ENCODE peak calls at places on chromosome 13, in eight cellular contexts. B is foreskin fibroblast, J is coronary artery, Q is psoas muscle, S is A549, M is kidney, V is tibial artery, G is endodermal cell. W is an unnamed sample.

GRCh38 chr13:32857689-32858088 is 158.5 kb upstream of the KL start:
- DNase-seq in B (no peak), J (no peak), Q (no peak), S (no peak), M (no peak), V (no peak), G (peak; percentile 23), W (no peak)

GRCh38 chr13:64078025-64078424 is 2662.4 kb upstream of the PCDH20 start:
- DNase-seq in B (no peak), J (no peak), Q (no peak), S (no peak), M (no peak), V (no peak), G (no peak), W (no peak)

GRCh38 chr13:28429685-28430290 is 65.1 kb downstream of the FLT1 start:
- DNase-seq in B (peak; percentile 49), J (no peak), Q (no peak), S (no peak), M (no peak), V (no peak), G (peak; percentile 86), W (no peak)

GRCh38 chr13:108283110-108283509 is 13.6 kb downstream of the TNFSF13B start:
- DNase-seq in B (no peak), J (no peak), Q (no peak), S (no peak), M (no peak), V (no peak), G (no peak), W (peak; percentile 61)

GRCh38 chr13:67549331-67549730 is 319.2 kb upstream of the PCDH9 start:
- DNase-seq in B (peak; percentile 48), J (no peak), Q (no peak), S (peak; percentile 11), M (no peak), V (no peak), G (no peak), W (peak; percentile 61)

GRCh38 chr13:28181413-28181812 is 43.1 kb downstream of the PAN3 start:
- DNase-seq in B (peak; percentile 76), J (no peak), Q (no peak), S (no peak), M (no peak), V (no peak), G (no peak), W (peak; percentile 67)

GRCh38 chr13:67119481-67119883 is 110.7 kb downstream of the PCDH9 start:
- DNase-seq in B (peak; percentile 94), J (no peak), Q (no peak), S (peak; percentile 91), M (no peak), V (no peak), G (no peak), W (peak; percentile 85)

GRCh38 chr13:30865131-30866009 is 40.7 kb upstream of the MEDAG start:
- DNase-seq in B (peak; percentile 95), J (peak; percentile 88), Q (peak; percentile 87), S (peak; percentile 81), M (peak; percentile 92), V (peak; percentile 90), G (peak; percentile 89), W (peak; percentile 89)

GRCh38 chr13:98239156-98240076 is 62.3 kb upstream of the RNF113B start:
- DNase-seq in B (peak; percentile 58), J (no peak), Q (no peak), S (no peak), M (no peak), V (no peak), G (peak; percentile 65), W (no peak)

GRCh38 chr13:99386911-99387788 is 80.0 kb upstream of the GPR183 start:
- DNase-seq in B (peak; percentile 34), J (peak; percentile 62), Q (peak; percentile 69), S (peak; percentile 30), M (no peak), V (no peak), G (peak; percentile 95), W (peak; percentile 54)

GRCh38 chr13:33073338-33073737 is 57.1 kb downstream of the KL start:
- DNase-seq in B (no peak), J (no peak), Q (no peak), S (no peak), M (no peak), V (no peak), G (no peak), W (no peak)

GRCh38 chr13:42474954-42475353 is 99.0 kb upstream of the TNFSF11 start:
- DNase-seq in B (peak; percentile 63), J (no peak), Q (no peak), S (no peak), M (no peak), V (no peak), G (no peak), W (no peak)

GRCh38 chr13:82636119-82636518 is 1246.2 kb downstream of the SLITRK1 start:
- DNase-seq in B (peak; percentile 41), J (no peak), Q (no peak), S (no peak), M (no peak), V (no peak), G (no peak), W (peak; percentile 49)

GRCh38 chr13:106260352-106260751 is 275.1 kb downstream of the EFNB2 start:
- DNase-seq in B (no peak), J (no peak), Q (no peak), S (no peak), M (peak; percentile 66), V (no peak), G (no peak), W (no peak)

GRCh38 chr13:74026753-74027152 is 107.5 kb downstream of the KLF12 start:
- DNase-seq in B (no peak), J (no peak), Q (no peak), S (no peak), M (peak; percentile 37), V (no peak), G (peak; percentile 91), W (peak; percentile 24)

GRCh38 chr13:111344471-111345191 is 24.2 kb downstream of the TEX29 start:
- DNase-seq in B (peak; percentile 89), J (no peak), Q (peak; percentile 85), S (peak; percentile 6), M (no peak), V (no peak), G (peak; percentile 95), W (peak; percentile 16)
- TF ChIP-seq CTCF in B (peak; percentile 62), J (no peak), Q (peak; percentile 52), S (no peak), M (no peak), V (no peak), G (peak; percentile 85), W (no peak)

GRCh38 chr13:62544928-62545327 is 1129.3 kb upstream of the PCDH20 start:
- DNase-seq in B (no peak), J (no peak), Q (no peak), S (no peak), M (no peak), V (no peak), G (no peak), W (no peak)
- TF ChIP-seq CTCF in B (no peak), J (no peak), Q (no peak), S (no peak), M (no peak), V (no peak), G (peak; percentile 67), W (no peak)

GRCh38 chr13:87259479-87260083 is 411.6 kb upstream of the SLITRK5 start:
- DNase-seq in B (no peak), J (no peak), Q (no peak), S (peak; percentile 22), M (no peak), V (no peak), G (peak; percentile 79), W (peak; percentile 34)
- TF ChIP-seq CTCF in B (no peak), J (no peak), Q (no peak), S (peak; percentile 36), M (peak; percentile 31), V (no peak), G (peak; percentile 73), W (peak; percentile 47)

GRCh38 chr13:45472171-45472705 is 7.5 kb downstream of the COG3 start:
- DNase-seq in B (peak; percentile 36), J (no peak), Q (no peak), S (no peak), M (no peak), V (no peak), G (no peak), W (peak; percentile 17)

GRCh38 chr13:45468676-45469075 is 3.9 kb downstream of the COG3 start:
- DNase-seq in B (no peak), J (no peak), Q (no peak), S (no peak), M (no peak), V (no peak), G (no peak), W (no peak)

GRCh38 chr13:45474584-45475454 is 10.1 kb downstream of the COG3 start:
- DNase-seq in B (no peak), J (no peak), Q (no peak), S (no peak), M (no peak), V (no peak), G (no peak), W (no peak)

DNA sequence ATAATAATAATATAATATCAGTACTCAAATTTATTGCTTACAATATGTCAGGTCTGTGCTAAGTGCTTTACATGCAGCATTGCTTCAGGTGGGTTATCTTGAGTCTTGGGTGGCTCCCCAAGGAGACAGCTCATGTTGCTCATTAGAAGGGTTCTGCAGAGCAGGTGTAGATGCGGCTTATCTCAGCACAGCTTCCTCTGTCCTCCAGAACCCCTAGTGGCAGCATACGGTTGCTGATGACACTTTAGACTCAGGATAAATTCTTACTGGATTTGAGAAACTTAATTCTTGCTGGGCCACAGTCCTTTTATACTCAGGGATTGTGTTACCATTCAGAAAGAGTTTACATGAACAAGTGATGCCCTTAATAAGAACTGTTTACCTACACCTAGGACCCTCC is 8.9 kb downstream of the COG3 start:
- DNase-seq in B (no peak), J (no peak), Q (no peak), S (peak; percentile 12), M (no peak), V (no peak), G (peak; percentile 65), W (no peak)
- TF ChIP-seq CTCF in B (no peak), J (no peak), Q (peak; percentile 8), S (no peak), M (no peak), V (no peak), G (peak; percentile 78), W (no peak)

W was measured in MCF 10A.